ENCODE peak calls at places on chromosomes 16 and 17, in seven cellular contexts. D, W, C, G, E, S and K are unnamed samples.

GRCh38 chr17:35726609-35727460 is 4.6 kb upstream of the RASL10B start:
- DNase-seq in E (no peak), W (no peak), S (peak; percentile 91), D (no peak), C (peak; percentile 15), G (no peak), K (peak; percentile 85)

GRCh38 chr17:16908282-16908681 is 63.6 kb downstream of the TNFRSF13B start:
- DNase-seq in D (no peak), G (no peak), S (no peak), W (no peak), C (no peak), E (no peak), K (no peak)

GRCh38 chr17:78797691-78798585 is 15.9 kb upstream of the CYTH1 start:
- DNase-seq in C (no peak), G (no peak), E (no peak), W (no peak), D (no peak), S (no peak), K (no peak)

GRCh38 chr17:39701012-39701783 is 1.3 kb downstream of the ERBB2 start:
- DNase-seq in W (no peak), G (no peak), C (peak; percentile 41), S (no peak), D (no peak), E (no peak), K (no peak)

GRCh38 chr17:57918017-57918895 is 37.0 kb downstream of the CUEDC1 start:
- DNase-seq in S (peak; percentile 47), D (no peak), G (no peak), W (no peak), C (no peak), E (no peak), K (no peak)

GRCh38 chr17:35159926-35160325 is 12.3 kb downstream of the UNC45B start:
- DNase-seq in S (no peak), G (no peak), E (no peak), W (no peak), C (no peak), D (no peak), K (no peak)

GRCh38 chr16:4501071-4501478 is 24.9 kb downstream of the HMOX2 start:
- DNase-seq in G (no peak), C (no peak), S (peak; percentile 45), E (no peak), D (no peak), W (no peak), K (no peak)

GRCh38 chr16:56912746-56913703 is 18.9 kb upstream of the HERPUD1 start:
- DNase-seq in W (no peak), D (no peak), S (peak; percentile 38), G (no peak), E (no peak), C (no peak), K (peak; percentile 39)

GRCh38 chr17:41907633-41908539 is 10.9 kb downstream of the ACLY start:
- DNase-seq in E (no peak), D (no peak), W (no peak), S (no peak), C (peak; percentile 28), G (no peak), K (peak; percentile 61)

GRCh38 chr16:76464973-76465620 is 187.9 kb downstream of the CNTNAP4 start:
- DNase-seq in C (no peak), E (no peak), G (no peak), S (no peak), D (no peak), W (no peak), K (no peak)

GRCh38 chr17:81324177-81324905 is 29.2 kb upstream of the SLC38A10 start:
- DNase-seq in S (no peak), W (no peak), G (no peak), D (no peak), C (no peak), E (no peak), K (no peak)

GRCh38 chr17:3870871-3871306 is 22.0 kb downstream of the CAMKK1 start:
- DNase-seq in S (no peak), G (no peak), D (no peak), E (no peak), C (no peak), W (no peak), K (no peak)